ENCODE peak calls at places on chromosomes 4 and X, in four cellular contexts. F is adrenal gland, L is coronary artery, Z is fibroblast of lung. I is an unnamed sample.

GRCh38 chr4:41633321-41633720 is 95.4 kb downstream of the LIMCH1 start:
- DNase-seq in Z (no peak), L (no peak), F (no peak), I (no peak)

GRCh38 chr4:168076989-168077725 is 15.2 kb upstream of the ANXA10 start:
- DNase-seq in Z (peak), F (peak), L (no peak), I (no peak)

GRCh38 chrX:18643853-18644252 is 28.1 kb downstream of the RS1 start:
- DNase-seq in L (no peak), F (no peak), Z (no peak), I (no peak)

GRCh38 chr4:82358773-82359324 is 14.9 kb downstream of the HNRNPD start:
- DNase-seq in F (no peak), L (no peak), Z (no peak), I (no peak)

GRCh38 chr4:151434183-151434860 is 25.3 kb downstream of the FHIP1A start:
- DNase-seq in Z (peak), L (no peak), F (no peak), I (no peak)

GRCh38 chrX:41889317-41890025 is 33.9 kb downstream of the CASK start:
- DNase-seq in Z (peak), F (no peak), L (no peak), I (no peak)

GRCh38 chr4:84481077-84481878 is 17.8 kb downstream of the NKX6-1 start:
- DNase-seq in Z (no peak), F (no peak), L (no peak), I (no peak)

GRCh38 chr4:13597604-13598003 is 29.9 kb downstream of the BOD1L1 start:
- DNase-seq in Z (no peak), L (no peak), F (no peak), I (no peak)

GRCh38 chrX:74420194-74421035 is 878 bp upstream of the SLC16A2 start:
- DNase-seq in F (peak), Z (peak), L (peak), I (peak)

GRCh38 chrX:96394566-96394965 is 290.1 kb upstream of the DIAPH2 start:
- DNase-seq in L (no peak), Z (no peak), F (no peak), I (no peak)

GRCh38 chrX:7028246-7028645 is 119.3 kb upstream of the STS start:
- DNase-seq in Z (no peak), L (no peak), F (no peak), I (no peak)

GRCh38 chr4:55756208-55756607 is 63.4 kb upstream of the EXOC1L start:
- DNase-seq in Z (no peak), L (no peak), F (no peak), I (no peak)

GRCh38 chrX:115339441-115340025 is 50.0 kb downstream of the LUZP4 start:
- DNase-seq in F (no peak), Z (peak), L (no peak), I (no peak)

GRCh38 chr4:58761563-58761962 is 1651.4 kb upstream of the IGFBP7 start:
- DNase-seq in Z (no peak), F (no peak), L (no peak), I (no peak)

GRCh38 chrX:20523626-20524312 is 257.1 kb upstream of the RPS6KA3 start:
- DNase-seq in L (no peak), F (no peak), Z (no peak), I (no peak)

GRCh38 chr4:183158062-183158461 is 59.0 kb downstream of the WWC2 start:
- DNase-seq in F (no peak), L (no peak), Z (peak), I (no peak)

GRCh38 chrX:84340981-84341380 is 153.0 kb upstream of the RPS6KA6 start:
- DNase-seq in Z (peak), L (no peak), F (no peak), I (no peak)

GRCh38 chr4:152028131-152028530 is 267.3 kb upstream of the GATB start:
- DNase-seq in Z (no peak), L (no peak), F (no peak), I (no peak)

GRCh38 chr4:122831515-122832196 is 5.0 kb downstream of the FGF2 start:
- DNase-seq in L (no peak), F (no peak), Z (peak), I (no peak)

GRCh38 chr4:19309365-19309764 is 942.3 kb upstream of the SLIT2 start:
- DNase-seq in L (no peak), Z (peak), F (no peak), I (no peak)

GRCh38 chr4:180664766-180665368 is 1578.3 kb upstream of the TENM3 start:
- DNase-seq in F (peak), L (no peak), Z (peak), I (no peak)

GRCh38 chr4:135510582-135510981 is 1309.0 kb upstream of the PABPC4L start:
- DNase-seq in Z (no peak), L (no peak), F (no peak), I (no peak)

DNA sequence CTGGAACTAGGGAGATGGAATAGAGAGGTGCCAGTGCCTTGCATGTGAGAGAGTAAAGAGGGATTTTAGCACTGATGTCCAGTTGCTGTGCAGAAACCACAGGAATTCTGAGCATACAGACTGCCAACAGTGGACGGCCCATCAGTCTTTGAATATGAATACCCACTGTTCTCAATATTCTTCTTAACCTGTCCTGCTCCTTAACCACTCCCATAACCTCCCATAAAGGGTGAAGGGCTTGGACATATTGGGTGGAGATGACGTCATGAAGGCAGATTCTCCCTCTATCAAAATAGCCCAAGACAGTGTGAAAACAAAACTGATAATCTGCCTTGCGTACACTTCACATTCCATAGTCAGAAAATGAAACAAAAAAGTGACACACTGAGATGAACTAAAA is 1313.7 kb upstream of the PABPC4L start:
- DNase-seq in Z (peak), F (no peak), L (no peak), I (no peak)
- H3K27ac ChIP-seq in Z (no peak), F (no peak), L (no peak), I (no peak)

DNA sequence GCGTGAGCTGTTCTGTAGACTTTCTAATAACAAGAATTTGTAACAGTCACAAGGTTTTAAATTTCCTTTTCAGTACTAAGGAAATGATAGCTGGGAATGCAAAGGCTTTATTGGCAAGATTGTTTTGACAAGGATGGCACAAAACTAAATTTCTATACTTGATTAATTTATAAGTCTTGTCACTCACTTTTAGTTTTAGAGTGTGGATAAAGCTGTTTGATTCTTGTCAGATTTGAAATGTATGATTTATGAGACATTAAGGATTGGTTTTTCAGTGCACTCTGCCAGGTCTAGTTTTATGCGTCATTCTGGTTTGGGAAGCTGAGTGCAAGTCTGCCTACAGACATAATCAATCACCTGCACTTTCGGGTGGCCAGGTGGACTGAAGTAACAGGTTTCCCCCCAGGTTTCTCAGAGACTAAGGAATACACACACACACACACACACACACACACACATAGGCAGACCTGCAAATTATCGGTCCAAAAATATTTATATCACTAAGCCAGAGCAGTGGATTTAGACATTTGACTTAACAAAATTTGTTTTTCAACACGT is 9.3 kb downstream of the FHL1 start:
- DNase-seq in L (no peak), F (no peak), Z (no peak), I (no peak)
- H3K27ac ChIP-seq in L (peak), F (no peak), Z (no peak), I (no peak)

GRCh38 chrX:69218407-69218806 is 53.2 kb upstream of the PJA1 start:
- DNase-seq in L (no peak), Z (no peak), F (no peak), I (no peak)

GRCh38 chrX:69226459-69227158 is 61.4 kb upstream of the PJA1 start:
- DNase-seq in Z (no peak), L (no peak), F (no peak), I (no peak)

GRCh38 chrX:69216911-69217310 is 51.7 kb upstream of the PJA1 start:
- DNase-seq in Z (no peak), F (no peak), L (no peak), I (peak)

GRCh38 chrX:69221239-69222102 is 56.2 kb upstream of the PJA1 start:
- DNase-seq in F (no peak), L (no peak), Z (no peak), I (no peak)

DNA sequence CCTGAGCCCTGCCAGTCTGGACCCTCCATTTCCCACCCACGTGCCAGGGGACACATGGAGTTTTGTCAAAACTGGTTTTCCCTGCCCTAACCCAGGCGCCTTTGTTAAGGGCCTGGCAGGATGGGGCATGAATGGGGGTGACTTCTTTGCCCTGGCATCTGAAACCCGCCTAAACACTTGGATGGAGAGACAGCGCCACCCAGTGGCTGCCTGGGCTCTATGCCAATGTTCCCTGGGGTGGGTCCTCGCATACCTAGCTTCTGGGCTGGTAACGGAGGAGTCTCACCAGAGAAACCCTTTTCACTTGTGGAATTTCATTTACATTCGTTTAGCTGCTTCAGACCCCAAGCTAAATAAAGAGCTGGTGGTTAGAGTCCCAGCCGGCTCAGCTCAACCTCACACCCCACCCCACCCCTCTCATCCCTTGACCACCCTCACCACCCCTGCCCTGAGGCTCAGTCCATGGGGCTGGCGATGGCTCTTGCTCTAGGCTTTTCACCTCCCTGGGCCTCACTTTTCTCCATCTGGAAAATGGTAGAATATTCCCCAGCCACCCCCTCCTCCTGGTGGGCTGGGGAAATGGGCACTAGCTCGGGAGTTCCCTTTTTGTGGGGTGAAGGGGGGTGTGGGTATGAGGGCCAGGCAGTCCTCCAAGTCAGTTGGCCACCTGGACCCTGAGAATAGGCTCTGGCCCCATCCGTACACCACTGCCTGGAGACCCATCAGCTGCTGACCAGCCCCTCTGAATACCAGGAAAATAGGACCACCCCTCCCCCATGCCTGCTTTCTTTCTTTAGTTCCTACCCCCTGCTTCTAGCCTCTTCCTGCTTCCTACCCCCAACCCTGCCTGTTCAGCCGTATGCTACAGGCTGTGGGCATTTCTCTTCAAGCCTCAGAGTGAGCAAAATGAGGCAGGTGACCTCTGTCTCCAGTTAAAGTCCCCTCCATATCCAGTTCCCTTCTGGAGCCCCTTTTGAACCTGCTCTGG is 57.1 kb upstream of the PJA1 start:
- DNase-seq in Z (peak), F (peak), L (no peak), I (peak)
- H3K27ac ChIP-seq in Z (no peak), F (no peak), L (no peak), I (no peak)

DNA sequence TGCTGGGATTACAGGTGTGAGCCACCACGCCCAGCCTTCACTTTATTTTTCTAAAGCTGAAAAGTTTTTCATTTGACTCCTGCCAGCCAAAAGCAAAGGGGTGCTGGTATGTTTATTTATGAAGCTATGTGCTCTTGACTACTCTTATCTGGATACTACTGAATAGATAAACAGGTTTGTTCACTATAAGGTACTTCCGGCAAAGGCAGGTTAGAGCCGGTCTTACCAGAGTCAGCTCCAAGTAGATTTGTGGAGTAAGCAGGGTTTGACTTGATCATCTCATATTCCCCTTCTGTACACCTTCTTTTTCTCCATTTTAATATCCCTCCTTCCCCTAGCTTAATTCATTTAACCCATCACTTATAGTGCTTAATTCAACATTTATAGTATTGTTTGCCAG is 175.4 kb upstream of the MBNL3 start:
- DNase-seq in L (no peak), Z (no peak), F (no peak), I (no peak)
- H3K27ac ChIP-seq in L (no peak), Z (no peak), F (no peak), I (no peak)

DNA sequence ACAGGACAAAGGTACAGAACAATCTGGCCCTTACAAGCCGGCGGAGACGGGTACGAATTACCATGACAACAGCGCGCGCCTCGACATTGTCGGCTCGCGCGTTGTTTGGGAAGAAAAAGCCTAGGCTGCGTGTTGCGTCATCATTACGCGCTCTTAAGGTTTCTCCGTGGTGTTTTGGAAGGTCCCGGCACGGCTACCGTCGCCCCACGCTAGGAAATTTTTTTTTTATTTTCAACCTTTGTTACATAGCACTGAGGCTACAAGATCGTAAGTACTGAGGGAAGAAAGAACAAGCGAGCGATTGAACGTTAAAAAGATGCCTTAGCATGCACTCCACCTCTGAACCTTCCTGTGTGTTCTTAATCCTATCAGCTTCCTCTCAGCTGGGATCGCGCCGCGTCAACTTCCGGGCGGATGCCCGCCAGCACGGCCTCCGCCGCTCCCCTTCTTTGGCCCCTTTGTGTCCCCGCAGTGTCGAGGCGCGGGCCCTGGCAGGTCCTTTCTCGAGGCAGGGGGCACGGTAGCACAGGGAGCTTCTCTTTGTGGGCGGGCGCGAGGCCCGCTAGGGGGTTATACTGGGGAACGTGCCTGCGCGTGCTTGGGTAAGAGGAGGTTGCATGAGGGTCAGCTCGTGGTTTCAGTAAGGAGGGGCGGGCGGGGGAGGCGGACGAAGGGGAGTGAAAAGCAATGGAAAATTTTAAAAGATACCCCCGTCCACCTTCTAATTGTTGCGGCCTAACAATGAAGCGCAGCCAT is at the start of gene SMARCAD1:
- DNase-seq in F (peak), Z (peak), L (peak), I (peak)
- H3K27ac ChIP-seq in F (peak), Z (peak), L (peak), I (peak)

GRCh38 chrX:10636337-10636736 is 16.0 kb upstream of the MID1 start:
- DNase-seq in L (no peak), F (peak), Z (peak), I (no peak)
- H3K27ac ChIP-seq in L (no peak), F (no peak), Z (no peak), I (no peak)

GRCh38 chrX:106300656-106301055 is 132.6 kb downstream of the PWWP3B start:
- DNase-seq in L (no peak), Z (no peak), F (no peak), I (no peak)

GRCh38 chrX:106302304-106302703 is 134.2 kb downstream of the PWWP3B start:
- DNase-seq in L (no peak), F (no peak), Z (peak), I (no peak)

DNA sequence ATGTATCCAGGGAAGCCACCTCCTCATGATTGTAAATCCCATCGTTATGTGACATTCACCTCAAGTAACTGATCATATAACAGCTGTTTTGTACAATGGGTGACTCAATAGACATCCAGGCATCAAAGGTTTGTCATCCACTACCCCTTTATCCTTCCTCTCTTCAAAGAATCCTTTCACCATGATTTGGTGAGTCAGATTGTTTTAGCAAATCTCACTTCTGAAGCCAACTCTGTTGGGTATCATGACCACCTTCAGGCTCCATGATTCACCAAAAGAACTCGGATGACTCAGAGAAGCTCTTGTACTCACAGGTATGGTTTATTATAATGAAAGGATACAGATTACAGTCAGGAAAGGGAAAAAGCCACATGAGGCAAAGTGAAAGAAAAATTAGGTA is 132.1 kb downstream of the PWWP3B start:
- DNase-seq in L (no peak), Z (peak), F (no peak), I (no peak)
- H3K27ac ChIP-seq in L (no peak), Z (no peak), F (no peak), I (no peak)